ENCODE peak calls at places on chromosomes 7 and 10, in six cellular contexts. J, P, N, V, K and D are unnamed samples.

GRCh38 chr7:112745635-112746034 is 44.6 kb downstream of the TMEM168 start:
- DNase-seq in J (no peak), P (no peak), N (no peak), V (no peak), K (no peak), D (no peak)

GRCh38 chr10:100864981-100865380 is 47.8 kb upstream of the SLF2 start:
- DNase-seq in J (no peak), P (no peak), N (no peak), V (no peak), K (no peak), D (no peak)

GRCh38 chr7:27364344-27364758 is 121.7 kb downstream of the EVX1 start:
- DNase-seq in J (no peak), P (no peak), N (no peak), V (no peak), K (no peak), D (no peak)

GRCh38 chr7:26910221-26910620 is 45.8 kb upstream of the SKAP2 start:
- DNase-seq in J (no peak), P (peak), N (peak), V (no peak), K (no peak), D (peak)

GRCh38 chr7:105489409-105489808 is 32.7 kb downstream of the PUS7 start:
- DNase-seq in J (no peak), P (no peak), N (no peak), V (no peak), K (no peak), D (no peak)

GRCh38 chr10:130935897-130936550 is 375.5 kb downstream of the TCERG1L start:
- DNase-seq in J (no peak), P (no peak), N (no peak), V (no peak), K (no peak), D (no peak)

GRCh38 chr10:12396567-12396966 is 47.2 kb downstream of the CAMK1D start:
- DNase-seq in J (no peak), P (no peak), N (no peak), V (no peak), K (no peak), D (no peak)

GRCh38 chr10:120017731-120018130 is 125.2 kb downstream of the SEC23IP start:
- DNase-seq in J (no peak), P (no peak), N (no peak), V (no peak), K (no peak), D (no peak)

GRCh38 chr7:159031135-159031701 is 113.4 kb downstream of the VIPR2 start:
- DNase-seq in J (no peak), P (no peak), N (no peak), V (peak), K (no peak), D (no peak)

GRCh38 chr10:30190831-30191552 is 131.6 kb upstream of the JCAD start:
- DNase-seq in J (no peak), P (no peak), N (no peak), V (no peak), K (no peak), D (no peak)

GRCh38 chr10:43218951-43219837 is 47.7 kb downstream of the RASGEF1A start:
- DNase-seq in J (peak), P (no peak), N (no peak), V (no peak), K (no peak), D (no peak)

GRCh38 chr10:31507427-31507826 is 188.4 kb downstream of the ZEB1 start:
- DNase-seq in J (no peak), P (no peak), N (no peak), V (no peak), K (no peak), D (no peak)

GRCh38 chr7:155090647-155091046 is 20.5 kb downstream of the HTR5A start:
- DNase-seq in J (no peak), P (no peak), N (no peak), V (no peak), K (no peak), D (no peak)

GRCh38 chr7:28778781-28779180 is 179.3 kb downstream of the TRIL start:
- DNase-seq in J (no peak), P (no peak), N (no peak), V (no peak), K (no peak), D (no peak)

GRCh38 chr7:155011081-155011480 is 8.2 kb upstream of the PAXIP1 start:
- DNase-seq in J (no peak), P (no peak), N (no peak), V (no peak), K (no peak), D (no peak)

GRCh38 chr10:133211959-133212852 is 17.8 kb upstream of the UTF1 start:
- DNase-seq in J (no peak), P (no peak), N (no peak), V (no peak), K (no peak), D (no peak)

GRCh38 chr7:88311675-88312036 is 5.0 kb upstream of the STEAP4 start:
- DNase-seq in J (no peak), P (no peak), N (no peak), V (no peak), K (no peak), D (no peak)

GRCh38 chr7:140542226-140542625 is 62.9 kb upstream of the MKRN1 start:
- DNase-seq in J (no peak), P (no peak), N (no peak), V (no peak), K (no peak), D (no peak)

GRCh38 chr7:140541176-140541512 is 61.8 kb upstream of the MKRN1 start:
- DNase-seq in J (no peak), P (no peak), N (no peak), V (peak), K (no peak), D (no peak)

GRCh38 chr7:140540142-140540777 is 61.0 kb upstream of the MKRN1 start:
- DNase-seq in J (no peak), P (no peak), N (peak), V (no peak), K (no peak), D (no peak)

GRCh38 chr7:140539466-140539865 is 60.2 kb upstream of the MKRN1 start:
- DNase-seq in J (no peak), P (no peak), N (no peak), V (peak), K (no peak), D (no peak)

GRCh38 chr7:140541513-140542192 is 62.3 kb upstream of the MKRN1 start:
- DNase-seq in J (peak), P (peak), N (peak), V (peak), K (no peak), D (peak)
- H3K27ac ChIP-seq in J (peak), P (peak), N (no peak), V (no peak), K (no peak), D (peak)

GRCh38 chr7:116071629-116072028 is 41.1 kb upstream of the TFEC start:
- DNase-seq in J (no peak), P (no peak), N (no peak), V (no peak), K (no peak), D (no peak)

DNA sequence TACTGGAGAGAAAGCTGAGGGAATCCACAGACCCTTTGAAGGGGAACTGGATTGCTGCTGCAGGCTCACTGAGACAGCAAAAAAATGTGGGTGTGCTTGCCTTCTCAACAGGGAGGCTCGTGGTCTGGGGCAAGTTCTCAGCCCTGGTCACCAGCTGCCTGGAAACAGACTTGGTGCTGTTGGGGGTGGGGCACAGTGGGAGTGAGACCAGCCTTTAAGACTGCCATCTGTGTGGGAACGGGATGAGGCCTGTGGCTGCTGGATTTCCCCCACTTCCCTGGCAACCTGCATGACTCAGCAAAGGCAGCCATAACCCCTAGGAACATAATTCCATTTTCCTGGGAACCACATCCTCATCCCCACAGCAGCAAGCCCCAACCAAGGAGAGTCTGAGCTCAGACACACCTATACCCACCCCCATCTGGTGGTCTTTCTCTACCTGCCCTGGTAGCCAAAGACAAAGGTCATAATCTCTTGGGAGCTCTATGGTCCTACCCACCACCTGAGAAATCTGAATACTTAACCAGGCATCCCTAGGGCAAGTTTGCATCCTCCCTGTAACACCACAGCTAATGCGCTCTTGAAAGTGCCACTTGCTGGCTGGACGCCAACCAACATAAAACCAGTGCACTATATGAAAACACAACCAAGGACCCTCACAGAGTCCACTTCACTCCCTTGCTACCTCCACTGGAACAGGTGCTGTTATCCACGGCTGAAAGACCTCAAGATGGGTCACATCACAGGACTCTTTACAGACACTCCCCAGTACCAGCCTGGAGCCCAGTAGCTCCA is 45.0 kb upstream of the TFEC start:
- DNase-seq in J (no peak), P (no peak), N (no peak), V (no peak), K (no peak), D (no peak)
- TF ChIP-seq SIN3A in J (no peak), P (no peak), N (no peak), V (no peak), K (no peak), D (no peak)

GRCh38 chr7:82007315-82007714 is 237.5 kb upstream of the HGF start:
- DNase-seq in J (no peak), P (no peak), N (no peak), V (no peak), K (no peak), D (no peak)
- H3K27ac ChIP-seq in J (no peak), P (no peak), N (no peak), V (no peak), K (no peak), D (no peak)

GRCh38 chr7:20508109-20508508 is 107.4 kb upstream of the ABCB5 start:
- DNase-seq in J (no peak), P (no peak), N (no peak), V (no peak), K (no peak), D (no peak)
- TF ChIP-seq SIN3A in J (no peak), P (no peak), N (no peak), V (no peak), K (no peak), D (no peak)

DNA sequence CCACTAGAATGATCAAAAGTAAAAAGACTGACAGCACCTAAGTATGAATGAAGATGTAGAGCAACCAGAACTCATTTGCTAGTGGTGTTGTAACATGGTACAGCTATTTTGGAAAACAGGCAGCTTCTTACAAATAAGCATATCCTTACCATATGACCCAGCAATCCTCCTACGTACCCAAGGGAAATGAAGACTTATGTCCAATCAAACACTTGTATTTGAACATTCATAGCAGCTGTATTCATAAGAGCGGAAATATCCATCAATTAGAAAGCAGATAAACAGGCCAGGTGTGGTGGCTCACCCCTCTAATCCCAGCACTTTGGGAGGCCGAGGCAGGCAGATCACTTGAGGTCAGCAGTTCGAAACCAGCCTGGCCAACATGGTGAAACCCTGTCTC is 53.0 kb downstream of the KLRG2 start:
- DNase-seq in J (no peak), P (no peak), N (no peak), V (no peak), K (no peak), D (no peak)
- H3K27ac ChIP-seq in J (no peak), P (peak), N (no peak), V (no peak), K (no peak), D (no peak)

DNA sequence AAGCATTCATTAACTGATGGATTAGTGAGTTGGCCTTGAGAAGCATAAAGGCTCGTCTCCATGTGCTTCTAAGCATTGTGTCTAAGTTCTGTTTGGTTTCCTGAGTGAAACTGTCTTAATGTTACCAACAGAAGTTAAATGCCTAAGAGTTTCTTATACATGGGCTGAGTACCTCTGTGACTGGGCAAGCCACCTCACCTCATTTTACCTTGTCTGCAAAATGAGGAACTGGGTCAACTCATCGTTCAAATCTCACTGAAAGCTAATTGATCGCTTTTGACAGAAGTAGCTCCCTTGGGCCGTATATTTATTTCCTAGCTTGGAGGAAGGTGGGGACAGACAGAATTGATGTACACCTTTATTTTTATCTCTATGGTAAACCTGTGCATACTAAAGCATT is 88.9 kb downstream of the TCF7L2 start:
- DNase-seq in J (no peak), P (no peak), N (no peak), V (no peak), K (no peak), D (no peak)
- TF ChIP-seq SIN3A in J (no peak), P (no peak), N (no peak), V (no peak), K (no peak), D (no peak)